ENCODE peak calls at places on chromosomes 12 and 14, in four cellular contexts. One of them, this sample, is unnamed.
A peak's percentile ranks its signal among the peaks of the same experiment; 100 is the strongest.

GRCh38 chr12:120241561-120242274 is 23.8 kb downstream of the PXN start:
- DNase-seq in HepG2: no peak
- DNase-seq in K562: no peak
- DNase-seq in GM12878: no peak
- DNase-seq in this sample: no peak

GRCh38 chr12:131568336-131568735 is 142.6 kb upstream of the SFSWAP start:
- DNase-seq in HepG2: no peak
- DNase-seq in K562: no peak
- DNase-seq in GM12878: no peak
- DNase-seq in this sample: no peak

GRCh38 chr12:12379831-12380730 is 23.2 kb downstream of the BORCS5 start:
- DNase-seq in HepG2: no peak
- DNase-seq in K562: no peak
- DNase-seq in GM12878: no peak
- DNase-seq in this sample: no peak

GRCh38 chr12:93758974-93759373 is 81.8 kb downstream of the CRADD start:
- DNase-seq in HepG2: no peak
- DNase-seq in K562: no peak
- DNase-seq in GM12878: no peak
- DNase-seq in this sample: no peak

GRCh38 chr12:64407342-64408223 is 3.4 kb downstream of the XPOT start:
- DNase-seq in HepG2: no peak
- DNase-seq in K562: peak; percentile 16
- DNase-seq in GM12878: no peak
- DNase-seq in this sample: no peak

GRCh38 chr12:124410354-124411175 is 115.7 kb downstream of the RFLNA start:
- DNase-seq in HepG2: no peak
- DNase-seq in K562: no peak
- DNase-seq in GM12878: no peak
- DNase-seq in this sample: no peak

GRCh38 chr12:110503432-110503831 is 1.3 kb downstream of the RAD9B start:
- DNase-seq in HepG2: no peak
- DNase-seq in K562: no peak
- DNase-seq in GM12878: no peak
- DNase-seq in this sample: no peak

GRCh38 chr14:77098470-77099353 is 654 bp downstream of the CIPC start:
- DNase-seq in HepG2: no peak
- DNase-seq in K562: peak; percentile 28
- DNase-seq in GM12878: no peak
- DNase-seq in this sample: peak; percentile 55

GRCh38 chr14:23005861-23006534 is 3.9 kb downstream of the C14orf93 start:
- DNase-seq in HepG2: no peak
- DNase-seq in K562: no peak
- DNase-seq in GM12878: no peak
- DNase-seq in this sample: no peak

GRCh38 chr12:126668538-126668937 is 1598.4 kb upstream of the TMEM132C start:
- DNase-seq in HepG2: no peak
- DNase-seq in K562: no peak
- DNase-seq in GM12878: no peak
- DNase-seq in this sample: no peak

GRCh38 chr12:103680591-103681065 is 93.6 kb downstream of the STAB2 start:
- DNase-seq in HepG2: no peak
- DNase-seq in K562: peak; percentile 23
- DNase-seq in GM12878: no peak
- DNase-seq in this sample: no peak

GRCh38 chr12:102862486-102862885 is 54.6 kb downstream of the PAH start:
- DNase-seq in HepG2: no peak
- DNase-seq in K562: no peak
- DNase-seq in GM12878: no peak
- DNase-seq in this sample: no peak

GRCh38 chr14:39739796-39740195 is 307.6 kb upstream of the FBXO33 start:
- DNase-seq in HepG2: no peak
- DNase-seq in K562: no peak
- DNase-seq in GM12878: no peak
- DNase-seq in this sample: no peak

GRCh38 chr14:30651934-30652333 is 29.8 kb downstream of the SCFD1 start:
- DNase-seq in HepG2: no peak
- DNase-seq in K562: no peak
- DNase-seq in GM12878: no peak
- DNase-seq in this sample: no peak

GRCh38 chr14:65224799-65225198 is 122.5 kb upstream of the MAX start:
- DNase-seq in HepG2: no peak
- DNase-seq in K562: no peak
- DNase-seq in GM12878: no peak
- DNase-seq in this sample: no peak

DNA sequence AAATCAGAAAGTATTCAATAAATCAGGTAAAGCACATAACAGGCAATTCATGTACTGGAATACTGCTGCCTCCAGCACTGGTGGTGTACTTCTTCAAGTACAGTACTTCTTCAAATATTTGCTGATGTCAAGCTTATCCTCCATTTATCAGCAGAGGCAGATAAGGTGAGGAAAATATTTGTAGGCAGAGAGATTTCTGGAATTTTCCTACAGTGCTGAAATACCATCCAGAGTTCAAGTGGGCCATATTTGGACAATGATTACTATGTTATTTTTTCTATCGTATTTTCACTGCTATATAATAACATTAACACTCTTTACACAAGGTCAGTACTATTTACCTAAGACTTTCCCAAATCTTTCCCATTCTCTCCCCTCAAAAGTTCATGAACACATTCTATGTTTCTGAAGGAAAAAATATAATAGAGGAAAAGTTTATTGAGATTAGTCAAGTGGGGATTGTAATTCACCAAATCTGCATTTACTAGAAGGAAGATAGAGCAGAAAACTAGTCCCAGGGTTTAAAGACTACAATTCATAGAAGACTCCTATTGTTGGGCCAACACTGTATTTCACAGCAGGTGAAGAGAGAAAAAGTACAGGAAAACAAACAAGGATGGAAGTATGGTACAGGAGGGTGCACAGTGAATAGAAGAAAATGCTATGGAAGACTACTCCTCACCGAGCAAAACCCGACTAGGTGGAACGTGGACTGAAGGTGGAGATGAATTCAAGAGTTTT is 141.1 kb downstream of the PAWR start:
- DNase-seq in HepG2: peak; percentile 96
- DNase-seq in K562: no peak
- DNase-seq in GM12878: no peak
- DNase-seq in this sample: no peak
- H3K27ac ChIP-seq in HepG2: peak overlapping the region; percentile 78
- H3K27ac ChIP-seq in K562: no peak overlapping the region
- H3K27ac ChIP-seq in GM12878: no peak overlapping the region
- H3K27ac ChIP-seq in this sample: peak overlapping the region; percentile 98

GRCh38 chr14:104971447-104972240 is 6.5 kb downstream of the AHNAK2 start:
- DNase-seq in HepG2: no peak
- DNase-seq in K562: no peak
- DNase-seq in GM12878: no peak
- DNase-seq in this sample: no peak

GRCh38 chr14:104969741-104970230 is 8.4 kb downstream of the AHNAK2 start:
- DNase-seq in HepG2: no peak
- DNase-seq in K562: no peak
- DNase-seq in GM12878: no peak
- DNase-seq in this sample: no peak

GRCh38 chr14:104968541-104969401 is 9.4 kb downstream of the AHNAK2 start:
- DNase-seq in HepG2: no peak
- DNase-seq in K562: no peak
- DNase-seq in GM12878: no peak
- DNase-seq in this sample: no peak

GRCh38 chr14:104972301-104973211 is 5.6 kb downstream of the AHNAK2 start:
- DNase-seq in HepG2: no peak
- DNase-seq in K562: no peak
- DNase-seq in GM12878: no peak
- DNase-seq in this sample: no peak

DNA sequence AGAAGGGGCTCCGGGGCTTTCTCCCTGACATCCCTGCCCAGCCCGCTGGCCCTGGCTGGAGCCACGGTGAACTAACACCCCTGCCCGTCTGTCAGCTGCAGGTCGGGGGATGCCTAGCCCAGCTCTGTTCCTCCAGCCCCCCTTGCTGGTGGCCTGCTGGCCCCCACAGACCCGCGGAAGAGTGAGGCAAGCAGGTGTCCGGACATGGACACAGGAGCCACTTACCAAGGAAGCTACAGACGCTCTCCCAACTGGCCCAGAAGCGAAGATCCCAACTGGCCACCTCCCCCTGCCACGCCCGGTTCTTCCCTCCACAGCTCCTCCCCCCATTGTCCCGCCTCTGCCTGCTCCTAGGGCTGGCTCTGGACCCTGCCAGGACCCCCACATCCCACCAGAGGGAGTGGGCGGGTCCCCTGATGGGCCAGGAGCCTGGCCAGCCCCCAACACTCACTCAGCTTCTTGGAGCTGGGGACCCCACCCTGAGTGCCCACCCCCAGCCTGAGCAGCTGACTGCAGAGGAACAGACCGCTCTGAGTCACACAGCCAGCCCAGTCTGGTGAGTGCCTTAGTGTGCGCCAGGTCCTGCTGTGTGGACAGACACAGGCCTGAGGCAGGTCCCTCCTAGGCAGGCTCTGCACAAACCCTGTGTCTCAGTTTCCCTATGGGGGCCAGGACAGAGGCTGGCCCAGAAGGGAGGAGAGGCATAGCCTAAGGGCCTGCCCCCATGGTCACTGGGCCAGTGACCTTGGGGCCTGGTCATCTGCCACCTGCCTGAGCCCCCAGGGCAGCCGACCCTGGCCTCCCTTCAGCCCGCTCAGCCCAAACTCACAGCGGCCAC is 7.7 kb downstream of the AHNAK2 start:
- DNase-seq in HepG2: no peak
- DNase-seq in K562: peak; percentile 39
- DNase-seq in GM12878: no peak
- DNase-seq in this sample: peak; percentile 59
- TF ChIP-seq CREB1 in HepG2: no peak
- TF ChIP-seq CREB1 in K562: peak; percentile 61
- TF ChIP-seq CREB1 in GM12878: no peak
- TF ChIP-seq CREB1 in this sample: no peak

GRCh38 chr12:28618171-28618570 is 427.9 kb downstream of the CCDC91 start:
- DNase-seq in HepG2: no peak
- DNase-seq in K562: no peak
- DNase-seq in GM12878: no peak
- DNase-seq in this sample: no peak

GRCh38 chr12:28622416-28622815 is 432.2 kb downstream of the CCDC91 start:
- DNase-seq in HepG2: no peak
- DNase-seq in K562: no peak
- DNase-seq in GM12878: no peak
- DNase-seq in this sample: no peak

GRCh38 chr12:28620281-28620680 is 430.0 kb downstream of the CCDC91 start:
- DNase-seq in HepG2: no peak
- DNase-seq in K562: no peak
- DNase-seq in GM12878: no peak
- DNase-seq in this sample: no peak

DNA sequence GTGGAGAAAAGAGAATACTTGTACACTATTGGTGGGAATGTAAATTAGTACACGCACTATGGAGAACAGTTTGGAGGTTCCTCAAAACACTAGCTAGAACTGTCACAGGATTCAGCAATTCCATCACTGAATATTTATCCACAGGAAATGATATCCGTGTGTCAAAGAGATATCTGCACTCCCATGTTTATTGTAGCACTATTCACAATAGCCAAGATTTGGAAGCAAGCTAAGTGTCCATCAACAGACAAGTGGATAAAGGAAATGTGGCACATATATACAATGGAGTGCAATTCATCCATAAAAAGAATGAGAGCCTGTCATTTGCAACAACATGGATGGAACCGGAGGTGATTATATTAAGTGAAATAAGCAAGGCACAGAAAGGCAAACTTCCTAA is 428.5 kb downstream of the CCDC91 start:
- DNase-seq in HepG2: no peak
- DNase-seq in K562: no peak
- DNase-seq in GM12878: no peak
- DNase-seq in this sample: no peak
- TF ChIP-seq REST in HepG2: no peak
- TF ChIP-seq REST in K562: no peak
- TF ChIP-seq REST in GM12878: no peak
- TF ChIP-seq REST in this sample: no peak

DNA sequence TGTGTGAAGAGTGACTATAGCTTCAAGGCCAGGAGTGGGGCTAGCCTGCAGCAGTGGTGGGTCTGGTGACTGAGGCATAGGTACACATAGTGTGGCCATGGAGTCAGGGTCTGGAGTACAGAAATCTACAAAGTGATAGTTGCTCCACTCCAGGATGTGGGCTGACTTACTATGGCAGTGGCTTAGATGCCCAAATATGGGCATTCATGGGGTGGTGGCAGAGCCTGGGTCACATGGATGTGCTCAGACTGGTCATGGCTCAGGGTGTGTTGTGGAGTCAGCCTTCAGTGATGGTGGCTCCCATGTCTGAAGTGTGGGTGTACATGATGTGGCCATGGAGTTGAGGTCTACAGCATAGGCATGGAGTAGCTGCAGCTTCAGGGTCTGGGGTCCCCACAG is 27.3 kb downstream of the CLEC6A start:
- DNase-seq in HepG2: no peak
- DNase-seq in K562: no peak
- DNase-seq in GM12878: no peak
- DNase-seq in this sample: no peak
- H3K27ac ChIP-seq in HepG2: no peak overlapping the region
- H3K27ac ChIP-seq in K562: no peak overlapping the region
- H3K27ac ChIP-seq in GM12878: no peak overlapping the region
- H3K27ac ChIP-seq in this sample: no peak overlapping the region

GRCh38 chr14:88005978-88006851 is 1.3 kb downstream of the GPR65 start:
- DNase-seq in HepG2: no peak
- DNase-seq in K562: no peak
- DNase-seq in GM12878: peak; percentile 77
- DNase-seq in this sample: no peak
- TF ChIP-seq CREB1 in HepG2: no peak
- TF ChIP-seq CREB1 in K562: no peak
- TF ChIP-seq CREB1 in GM12878: peak; percentile 90
- TF ChIP-seq CREB1 in this sample: no peak

GRCh38 chr12:31958601-31959000 is 614 bp upstream of the RESF1 start:
- DNase-seq in HepG2: peak; percentile 37
- DNase-seq in K562: no peak
- DNase-seq in GM12878: no peak
- DNase-seq in this sample: peak; percentile 28

GRCh38 chr12:31961137-31961536 is 1.9 kb downstream of the RESF1 start:
- DNase-seq in HepG2: no peak
- DNase-seq in K562: no peak
- DNase-seq in GM12878: no peak
- DNase-seq in this sample: no peak

GRCh38 chr12:31959701-31960391 is 631 bp downstream of the RESF1 start:
- DNase-seq in HepG2: peak; percentile 17
- DNase-seq in K562: peak; percentile 59
- DNase-seq in GM12878: peak; percentile 48
- DNase-seq in this sample: peak; percentile 37

GRCh38 chr12:31962076-31962475 is 2.9 kb downstream of the RESF1 start:
- DNase-seq in HepG2: no peak
- DNase-seq in K562: no peak
- DNase-seq in GM12878: no peak
- DNase-seq in this sample: no peak

GRCh38 chr12:31959051-31959700 is at the start of gene RESF1:
- DNase-seq in HepG2: peak; percentile 79
- DNase-seq in K562: peak; percentile 90
- DNase-seq in GM12878: peak; percentile 57
- DNase-seq in this sample: peak; percentile 95
- TF ChIP-seq REST in HepG2: no peak
- TF ChIP-seq REST in K562: no peak
- TF ChIP-seq REST in GM12878: no peak
- TF ChIP-seq REST in this sample: no peak

This sample was measured in GM23338.